ENCODE peak calls at places on chromosomes 12 and 14, in four cellular contexts. One of them, this sample, is unnamed. For H3K27me3, the result is how much of the 10 kb centered on the place peaks cover.

GRCh38 chr12:71900091-71900490 is 38.6 kb upstream of the TPH2 start:
- DNase-seq in IMR-90: peak
- DNase-seq in upper lobe of left lung: no peak
- DNase-seq in H1: no peak
- DNase-seq in this sample: no peak

GRCh38 chr14:78633747-78634146 is 463.6 kb downstream of the NRXN3 start:
- DNase-seq in IMR-90: no peak
- DNase-seq in upper lobe of left lung: no peak
- DNase-seq in H1: no peak
- DNase-seq in this sample: no peak

GRCh38 chr12:98532687-98533304 is 17.4 kb downstream of the TMPO start:
- DNase-seq in IMR-90: peak
- DNase-seq in upper lobe of left lung: no peak
- DNase-seq in H1: no peak
- DNase-seq in this sample: no peak

GRCh38 chr12:57118711-57119271 is 7.6 kb upstream of the STAT6 start:
- DNase-seq in IMR-90: peak
- DNase-seq in upper lobe of left lung: no peak
- DNase-seq in H1: no peak
- DNase-seq in this sample: no peak

GRCh38 chr14:94625353-94625635 is 13.1 kb downstream of the SERPINA3 start:
- DNase-seq in IMR-90: no peak
- DNase-seq in upper lobe of left lung: no peak
- DNase-seq in H1: no peak
- DNase-seq in this sample: no peak

GRCh38 chr12:12513416-12514006 is 49.2 kb downstream of the DUSP16 start:
- DNase-seq in IMR-90: no peak
- DNase-seq in upper lobe of left lung: no peak
- DNase-seq in H1: no peak
- DNase-seq in this sample: no peak

GRCh38 chr12:101697930-101698781 is 716 bp downstream of the CHPT1 start:
- DNase-seq in IMR-90: peak
- DNase-seq in upper lobe of left lung: peak
- DNase-seq in H1: no peak
- DNase-seq in this sample: peak

GRCh38 chr12:2439332-2440100 is 355.3 kb upstream of the FKBP4 start:
- DNase-seq in IMR-90: no peak
- DNase-seq in upper lobe of left lung: no peak
- DNase-seq in H1: no peak
- DNase-seq in this sample: no peak

GRCh38 chr12:76201316-76201715 is 116.8 kb upstream of the NAP1L1 start:
- DNase-seq in IMR-90: no peak
- DNase-seq in upper lobe of left lung: no peak
- DNase-seq in H1: no peak
- DNase-seq in this sample: no peak

GRCh38 chr12:113961921-113962710 is 4.0 kb downstream of the RBM19 start:
- DNase-seq in IMR-90: peak
- DNase-seq in upper lobe of left lung: no peak
- DNase-seq in H1: no peak
- DNase-seq in this sample: no peak

GRCh38 chr14:36027354-36027753 is 149.2 kb downstream of the PTCSC3 start:
- DNase-seq in IMR-90: no peak
- DNase-seq in upper lobe of left lung: no peak
- DNase-seq in H1: no peak
- DNase-seq in this sample: no peak

GRCh38 chr12:65022441-65022840 is 98.7 kb downstream of the WIF1 start:
- DNase-seq in IMR-90: no peak
- DNase-seq in upper lobe of left lung: no peak
- DNase-seq in H1: no peak
- DNase-seq in this sample: no peak

GRCh38 chr12:3173912-3174311 is 96.7 kb downstream of the TSPAN9 start:
- DNase-seq in IMR-90: no peak
- DNase-seq in upper lobe of left lung: no peak
- DNase-seq in H1: no peak
- DNase-seq in this sample: no peak

GRCh38 chr14:64726585-64726890 is 22.3 kb downstream of the PLEKHG3 start:
- DNase-seq in IMR-90: peak
- DNase-seq in upper lobe of left lung: peak
- DNase-seq in H1: no peak
- DNase-seq in this sample: peak

GRCh38 chr12:3078086-3078820 is 1.1 kb downstream of the TSPAN9 start:
- DNase-seq in IMR-90: no peak
- DNase-seq in upper lobe of left lung: no peak
- DNase-seq in H1: no peak
- DNase-seq in this sample: no peak

GRCh38 chr14:70278281-70278680 is 81.2 kb downstream of the COX16 start:
- DNase-seq in IMR-90: no peak
- DNase-seq in upper lobe of left lung: no peak
- DNase-seq in H1: no peak
- DNase-seq in this sample: no peak
- H3K27me3 ChIP-seq in IMR-90: under half
- H3K27me3 ChIP-seq in upper lobe of left lung: under half
- H3K27me3 ChIP-seq in H1: under half
- H3K27me3 ChIP-seq in this sample: under half

GRCh38 chr14:41950428-41950827 is 343.8 kb downstream of the LRFN5 start:
- DNase-seq in IMR-90: no peak
- DNase-seq in upper lobe of left lung: no peak
- DNase-seq in H1: no peak
- DNase-seq in this sample: no peak
- TF ChIP-seq POLR2A in IMR-90: no peak
- TF ChIP-seq POLR2A in upper lobe of left lung: no peak
- TF ChIP-seq POLR2A in H1: no peak
- TF ChIP-seq POLR2A in this sample: no peak

GRCh38 chr12:21865846-21866245 is 75.4 kb downstream of the ABCC9 start:
- DNase-seq in IMR-90: no peak
- DNase-seq in upper lobe of left lung: no peak
- DNase-seq in H1: no peak
- DNase-seq in this sample: no peak
- TF ChIP-seq CTCF in IMR-90: no peak
- TF ChIP-seq CTCF in upper lobe of left lung: no peak
- TF ChIP-seq CTCF in H1: no peak
- TF ChIP-seq CTCF in this sample: no peak

GRCh38 chr14:99275222-99275584 is 3.2 kb upstream of the BCL11B start:
- DNase-seq in IMR-90: no peak
- DNase-seq in upper lobe of left lung: no peak
- DNase-seq in H1: no peak
- DNase-seq in this sample: no peak
- H3K27me3 ChIP-seq in IMR-90: under half
- H3K27me3 ChIP-seq in upper lobe of left lung: under half
- H3K27me3 ChIP-seq in H1: under half
- H3K27me3 ChIP-seq in this sample: half or more

DNA sequence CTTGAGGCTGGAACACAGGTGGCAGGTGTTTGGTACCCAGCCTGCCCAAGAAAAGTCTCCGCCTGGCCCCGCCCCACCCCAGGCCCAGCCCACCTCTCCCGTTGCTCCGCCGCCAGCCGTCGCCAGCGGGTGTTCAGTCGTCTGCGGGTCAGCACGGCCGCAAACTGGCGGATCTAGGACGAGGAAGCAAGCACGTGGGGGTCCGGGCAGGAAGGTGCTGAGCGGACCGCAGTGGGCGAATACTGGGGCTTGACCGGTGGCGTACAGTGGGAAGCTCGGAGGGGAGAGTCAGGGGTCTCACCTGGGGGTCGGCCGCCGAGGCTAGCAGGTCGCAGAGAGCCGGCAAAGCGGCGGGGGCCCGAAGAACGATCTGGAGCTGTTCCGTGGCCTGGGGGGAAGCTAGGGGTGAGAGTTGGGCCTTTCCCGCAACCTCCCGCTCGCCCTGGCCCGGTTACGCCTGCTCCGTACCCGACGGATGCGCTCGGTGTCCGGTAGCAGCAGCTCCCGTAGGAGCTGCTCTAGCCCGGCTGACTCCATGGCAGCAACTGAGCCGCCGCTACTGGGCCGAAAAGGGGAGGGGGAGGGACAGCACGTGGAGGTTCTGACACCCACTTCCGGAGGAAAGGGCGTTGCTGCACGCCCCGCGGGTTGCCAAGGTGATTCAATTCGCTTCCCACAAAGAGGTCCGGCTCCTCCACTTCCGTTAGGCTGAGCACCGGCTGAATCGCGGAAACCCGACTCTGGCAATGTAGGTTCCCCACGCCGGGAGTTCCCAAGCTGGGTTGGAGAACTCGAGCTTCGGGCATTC is at the start of gene IPO4:
- DNase-seq in IMR-90: peak
- DNase-seq in upper lobe of left lung: peak
- DNase-seq in H1: peak
- DNase-seq in this sample: peak
- TF ChIP-seq POLR2A in IMR-90: peak
- TF ChIP-seq POLR2A in upper lobe of left lung: peak
- TF ChIP-seq POLR2A in H1: peak
- TF ChIP-seq POLR2A in this sample: no peak